ENCODE peak calls at places on chromosomes 11 and 22, in five cellular contexts. One of them, this sample, is unnamed.

GRCh38 chr22:26168199-26168915 is 905 bp upstream of the SEZ6L start:
- DNase-seq in SK-N-SH: peak; percentile 57
- DNase-seq in HepG2: no peak
- DNase-seq in K562: no peak
- DNase-seq in HCT116: no peak
- DNase-seq in this sample: no peak

GRCh38 chr11:12728417-12728816 is 54.2 kb downstream of the TEAD1 start:
- DNase-seq in SK-N-SH: peak; percentile 44
- DNase-seq in HepG2: no peak
- DNase-seq in K562: no peak
- DNase-seq in HCT116: no peak
- DNase-seq in this sample: no peak

GRCh38 chr11:116112031-116112935 is 608.1 kb upstream of the CADM1 start:
- DNase-seq in K562: no peak
- DNase-seq in HCT116: no peak
- DNase-seq in HepG2: no peak
- DNase-seq in SK-N-SH: no peak
- DNase-seq in this sample: no peak

GRCh38 chr11:103051986-103052385 is 40.0 kb downstream of the DCUN1D5 start:
- DNase-seq in HepG2: no peak
- DNase-seq in HCT116: no peak
- DNase-seq in K562: no peak
- DNase-seq in SK-N-SH: no peak
- DNase-seq in this sample: no peak

GRCh38 chr11:111764621-111765020 is 1.6 kb downstream of the PPP2R1B start:
- DNase-seq in K562: no peak
- DNase-seq in HepG2: no peak
- DNase-seq in HCT116: no peak
- DNase-seq in SK-N-SH: no peak
- DNase-seq in this sample: no peak

GRCh38 chr11:47280860-47281259 is 10.9 kb downstream of the MADD start:
- DNase-seq in K562: no peak
- DNase-seq in HepG2: no peak
- DNase-seq in SK-N-SH: no peak
- DNase-seq in HCT116: no peak
- DNase-seq in this sample: no peak

GRCh38 chr22:24536089-24536488 is 18.8 kb downstream of the GUCD1 start:
- DNase-seq in HepG2: no peak
- DNase-seq in HCT116: no peak
- DNase-seq in SK-N-SH: no peak
- DNase-seq in K562: no peak
- DNase-seq in this sample: no peak

GRCh38 chr22:33844273-33844672 is 76.0 kb downstream of the LARGE1 start:
- DNase-seq in K562: no peak
- DNase-seq in SK-N-SH: no peak
- DNase-seq in HepG2: peak; percentile 9
- DNase-seq in HCT116: no peak
- DNase-seq in this sample: no peak

GRCh38 chr11:9385288-9385902 is 943 bp downstream of the IPO7 start:
- DNase-seq in SK-N-SH: no peak
- DNase-seq in K562: peak; percentile 58
- DNase-seq in HCT116: no peak
- DNase-seq in HepG2: peak; percentile 76
- DNase-seq in this sample: no peak

GRCh38 chr11:11973361-11973800 is 35.0 kb downstream of the DKK3 start:
- DNase-seq in SK-N-SH: no peak
- DNase-seq in K562: no peak
- DNase-seq in HCT116: no peak
- DNase-seq in HepG2: no peak
- DNase-seq in this sample: no peak

GRCh38 chr22:26679003-26679629 is 21.7 kb downstream of the MIAT start:
- DNase-seq in SK-N-SH: peak; percentile 83
- DNase-seq in HepG2: peak; percentile 43
- DNase-seq in HCT116: peak; percentile 53
- DNase-seq in K562: peak; percentile 73
- DNase-seq in this sample: peak; percentile 56

GRCh38 chr11:12397953-12398352 is 20.6 kb downstream of the PARVA start:
- DNase-seq in HepG2: no peak
- DNase-seq in SK-N-SH: no peak
- DNase-seq in HCT116: no peak
- DNase-seq in K562: no peak
- DNase-seq in this sample: no peak

DNA sequence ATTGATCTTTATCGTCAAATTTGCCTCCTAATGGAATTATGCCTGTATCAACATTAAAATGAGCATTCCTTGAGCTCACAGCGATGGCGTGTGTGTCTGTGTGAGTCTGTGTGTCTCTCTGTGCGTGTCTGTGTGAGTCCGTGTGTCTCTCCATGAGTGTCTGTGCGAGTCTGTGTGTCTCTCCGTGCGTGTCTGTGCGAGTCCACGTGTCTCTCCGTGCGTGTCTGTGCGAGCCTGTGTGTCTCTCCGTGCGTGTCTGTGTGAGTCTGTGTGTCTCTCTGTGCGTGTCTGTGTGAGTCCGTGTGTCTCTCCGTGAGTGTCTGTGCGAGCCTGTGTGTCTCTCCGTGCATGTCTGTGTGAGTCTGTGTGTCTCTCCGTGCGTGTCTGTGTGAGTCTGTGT is 326.5 kb upstream of the B3GAT1 start:
- DNase-seq in HCT116: no peak
- DNase-seq in K562: no peak
- DNase-seq in SK-N-SH: no peak
- DNase-seq in HepG2: no peak
- DNase-seq in this sample: no peak
- TF ChIP-seq JUND in HCT116: no peak
- TF ChIP-seq JUND in K562: no peak
- TF ChIP-seq JUND in SK-N-SH: no peak
- TF ChIP-seq JUND in HepG2: no peak
- TF ChIP-seq JUND in this sample: no peak

GRCh38 chr22:29205598-29206371 is at the start of gene EMID1:
- DNase-seq in K562: peak; percentile 73
- DNase-seq in HCT116: no peak
- DNase-seq in HepG2: no peak
- DNase-seq in SK-N-SH: peak; percentile 90
- DNase-seq in this sample: peak; percentile 37
- TF ChIP-seq JUND in K562: no peak
- TF ChIP-seq JUND in HCT116: no peak
- TF ChIP-seq JUND in HepG2: no peak
- TF ChIP-seq JUND in SK-N-SH: no peak
- TF ChIP-seq JUND in this sample: no peak

GRCh38 chr22:31341386-31342088 is 4.6 kb downstream of the PATZ1 start:
- DNase-seq in HepG2: no peak
- DNase-seq in HCT116: no peak
- DNase-seq in SK-N-SH: no peak
- DNase-seq in K562: no peak
- DNase-seq in this sample: no peak
- TF ChIP-seq JUND in HepG2: no peak
- TF ChIP-seq JUND in HCT116: no peak
- TF ChIP-seq JUND in SK-N-SH: no peak
- TF ChIP-seq JUND in K562: no peak
- TF ChIP-seq JUND in this sample: no peak

DNA sequence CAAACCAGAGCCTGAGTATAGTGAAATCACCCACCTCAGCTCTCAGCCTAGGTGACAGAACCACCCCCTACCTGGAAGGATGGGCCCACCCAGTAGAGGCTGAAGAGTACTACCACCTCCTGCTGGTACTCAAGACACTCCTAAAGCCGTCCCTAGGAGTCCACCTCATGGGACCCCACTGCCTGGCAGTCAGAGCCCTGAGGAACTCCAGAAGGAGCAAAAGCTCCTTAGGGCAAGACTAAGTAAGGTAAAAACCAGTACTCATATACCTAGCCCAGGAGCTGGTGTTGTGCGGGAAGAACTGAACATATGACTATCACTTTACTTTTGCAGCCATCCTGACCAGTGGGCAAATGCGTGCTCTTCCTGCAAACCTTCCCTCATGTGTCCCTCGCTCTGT is 36.3 kb downstream of the HIRA start:
- DNase-seq in SK-N-SH: no peak
- DNase-seq in HepG2: no peak
- DNase-seq in K562: no peak
- DNase-seq in HCT116: no peak
- DNase-seq in this sample: no peak
- TF ChIP-seq JUND in SK-N-SH: no peak
- TF ChIP-seq JUND in HepG2: no peak
- TF ChIP-seq JUND in K562: no peak
- TF ChIP-seq JUND in HCT116: no peak
- TF ChIP-seq JUND in this sample: no peak

DNA sequence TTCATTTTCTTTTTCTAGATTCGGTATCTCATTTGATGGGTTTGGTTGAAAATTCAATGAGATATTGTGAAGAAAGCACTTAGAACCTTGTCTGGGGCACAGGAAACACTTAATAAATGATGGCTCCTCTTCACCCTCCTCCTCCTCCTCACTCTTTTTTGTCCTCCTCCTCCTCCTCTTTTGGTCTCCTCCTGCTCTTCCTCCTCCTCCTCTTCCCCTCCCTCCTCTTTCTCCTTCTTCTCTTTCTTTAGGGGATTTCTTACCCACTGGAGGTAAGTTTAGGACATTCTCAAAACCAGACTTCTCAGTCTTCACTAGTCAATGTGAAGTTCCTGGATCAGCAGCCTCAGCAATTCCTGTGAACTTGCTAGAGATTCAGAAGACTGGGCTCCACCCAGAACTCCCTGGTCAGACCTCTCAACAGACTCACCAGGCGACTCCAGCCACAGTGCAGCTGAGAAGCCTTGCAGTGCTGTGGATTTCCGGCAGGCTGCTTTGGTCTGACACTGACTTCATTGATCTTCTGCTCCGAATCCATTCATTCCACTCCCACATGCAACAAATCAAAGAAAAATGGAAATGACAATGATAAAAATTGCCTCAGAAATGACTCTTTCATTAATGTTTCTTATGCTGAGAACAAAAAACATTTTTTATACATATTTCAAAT is 368.6 kb upstream of the B3GAT1 start:
- DNase-seq in K562: no peak
- DNase-seq in HCT116: no peak
- DNase-seq in HepG2: no peak
- DNase-seq in SK-N-SH: no peak
- DNase-seq in this sample: no peak
- TF ChIP-seq JUND in K562: no peak
- TF ChIP-seq JUND in HCT116: no peak
- TF ChIP-seq JUND in HepG2: no peak
- TF ChIP-seq JUND in SK-N-SH: no peak
- TF ChIP-seq JUND in this sample: no peak

DNA sequence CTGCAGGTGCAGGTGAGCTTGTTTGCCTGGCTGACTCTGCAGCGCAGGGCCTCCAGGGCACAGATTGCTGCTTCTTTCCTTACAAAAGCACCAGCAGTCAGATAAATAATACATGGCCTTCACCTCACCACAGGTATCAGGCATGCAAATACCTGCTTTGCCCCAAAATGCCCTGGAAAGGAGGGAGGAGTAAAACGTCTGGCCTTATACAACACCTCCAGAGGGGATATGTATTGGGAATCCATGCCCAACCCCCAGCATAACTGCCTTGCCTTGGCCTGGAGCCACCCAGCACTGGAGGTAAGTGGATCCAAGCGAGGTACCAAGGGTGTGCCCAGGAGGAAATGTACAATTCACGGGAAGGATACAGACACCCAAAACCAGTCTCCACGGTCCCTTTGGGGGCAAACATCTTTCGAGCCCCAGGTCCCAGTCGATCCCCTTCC is 860 bp downstream of the TMEM184B start:
- DNase-seq in HCT116: no peak
- DNase-seq in HepG2: no peak
- DNase-seq in SK-N-SH: no peak
- DNase-seq in K562: no peak
- DNase-seq in this sample: peak; percentile 58
- TF ChIP-seq JUND in HCT116: no peak
- TF ChIP-seq JUND in HepG2: no peak
- TF ChIP-seq JUND in SK-N-SH: no peak
- TF ChIP-seq JUND in K562: no peak
- TF ChIP-seq JUND in this sample: no peak

This sample was measured in T47D.